ENCODE peak calls at places on chromosome 16, in six cellular contexts. R, M, E, F, S and W are unnamed samples.
A peak's percentile ranks its signal among the peaks of the same experiment; 100 is the strongest.

GRCh38 chr16:73949574-73950348 is 346.9 kb upstream of the PSMD7 start:
- DNase-seq in R (peak; percentile 87), F (peak; percentile 59), S (no peak), M (peak; percentile 83), E (no peak), W (peak; percentile 73)

GRCh38 chr16:11090947-11091785 is 146.8 kb downstream of the CLEC16A start:
- DNase-seq in R (no peak), M (no peak), F (no peak), E (no peak), S (no peak), W (no peak)

GRCh38 chr16:70713781-70714180 is 27.9 kb upstream of the MTSS2 start:
- DNase-seq in F (no peak), M (no peak), R (no peak), E (no peak), S (no peak), W (no peak)

GRCh38 chr16:11023640-11024039 is 79.3 kb downstream of the CLEC16A start:
- DNase-seq in S (no peak), E (no peak), F (no peak), R (no peak), M (no peak), W (no peak)

GRCh38 chr16:7713244-7713643 is 380.6 kb downstream of the RBFOX1 start:
- DNase-seq in M (no peak), E (no peak), F (no peak), S (no peak), R (no peak), W (no peak)

GRCh38 chr16:57064995-57065394 is 27.4 kb upstream of the CPNE2 start:
- DNase-seq in R (no peak), F (no peak), M (no peak), E (no peak), S (no peak), W (no peak)

GRCh38 chr16:27326738-27327585 is 13.2 kb downstream of the IL4R start:
- DNase-seq in R (peak; percentile 97), E (peak; percentile 68), S (peak; percentile 96), F (peak; percentile 96), M (peak; percentile 95), W (peak; percentile 93)

GRCh38 chr16:26644912-26645543 is 421.7 kb upstream of the C16orf82 start:
- DNase-seq in F (no peak), M (no peak), S (no peak), R (no peak), E (no peak), W (no peak)

DNA sequence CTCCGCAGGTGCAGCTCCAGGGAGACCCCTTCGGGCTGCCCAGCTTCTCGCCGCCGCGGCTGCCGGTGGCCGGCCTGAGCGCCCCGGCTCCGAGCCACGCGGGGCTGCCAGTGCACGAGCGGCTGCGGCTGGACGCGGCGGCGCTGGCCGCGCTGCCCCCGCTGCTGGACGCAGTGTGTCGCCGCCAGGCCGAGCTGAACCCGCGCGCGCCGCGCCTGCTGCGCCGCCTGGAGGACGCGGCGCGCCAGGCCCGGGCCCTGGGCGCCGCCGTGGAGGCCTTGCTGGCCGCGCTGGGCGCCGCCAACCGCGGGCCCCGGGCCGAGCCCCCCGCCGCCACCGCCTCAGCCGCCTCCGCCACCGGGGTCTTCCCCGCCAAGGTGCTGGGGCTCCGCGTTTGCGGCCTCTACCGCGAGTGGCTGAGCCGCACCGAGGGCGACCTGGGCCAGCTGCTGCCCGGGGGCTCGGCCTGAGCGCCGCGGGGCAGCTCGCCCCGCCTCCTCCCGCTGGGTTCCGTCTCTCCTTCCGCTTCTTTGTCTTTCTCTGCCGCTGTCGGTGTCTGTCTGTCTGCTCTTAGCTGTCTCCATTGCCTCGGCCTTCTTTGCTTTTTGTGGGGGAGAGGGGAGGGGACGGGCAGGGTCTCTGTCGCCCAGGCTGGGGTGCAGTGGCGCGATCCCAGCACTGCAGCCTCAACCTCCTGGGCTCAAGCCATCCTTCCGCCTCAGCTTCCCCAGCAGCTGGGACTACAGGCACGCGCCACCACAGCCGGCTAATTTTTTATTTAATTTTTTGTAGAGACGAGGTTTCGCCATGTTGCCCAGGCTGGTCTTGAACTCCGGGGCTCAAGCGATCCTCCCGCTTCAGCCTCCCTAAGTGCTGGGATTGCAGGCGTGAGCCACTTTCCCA is 5.9 kb downstream of the CTF1 start:
- DNase-seq in M (peak; percentile 73), S (peak; percentile 67), F (peak; percentile 51), E (no peak), R (peak; percentile 57), W (peak; percentile 16)
- TF ChIP-seq CTCF in M (no peak), S (no peak), F (peak; percentile 33), E (no peak), R (no peak), W (no peak)

DNA sequence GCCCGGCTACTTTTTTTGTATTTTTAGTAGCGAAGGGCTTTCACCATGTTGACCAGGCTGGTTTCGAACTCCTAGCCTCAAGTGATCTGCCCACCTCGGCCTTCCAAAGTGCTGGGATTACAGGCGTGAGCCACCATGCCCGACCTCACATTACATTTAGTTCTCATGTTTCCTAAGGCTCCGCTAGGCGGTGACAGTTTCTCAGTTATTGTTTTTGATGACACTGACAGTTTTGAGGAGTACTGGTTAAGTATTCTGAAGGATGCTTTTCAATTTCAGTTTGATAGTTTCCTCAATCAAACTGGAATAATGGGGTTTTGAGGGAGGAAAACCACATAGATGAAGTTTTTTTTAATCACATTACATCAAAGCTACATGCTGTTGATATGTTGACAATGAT is 1028.5 kb downstream of the CDH8 start:
- DNase-seq in M (no peak), F (no peak), S (no peak), R (no peak), E (no peak), W (no peak)
- TF ChIP-seq CTCF in M (no peak), F (no peak), S (no peak), R (no peak), E (no peak), W (no peak)

GRCh38 chr16:78538919-78539318 is 439.5 kb downstream of the WWOX start:
- DNase-seq in F (no peak), R (peak; percentile 46), E (no peak), M (no peak), S (no peak), W (no peak)

GRCh38 chr16:78537511-78537910 is 438.1 kb downstream of the WWOX start:
- DNase-seq in F (no peak), E (no peak), M (no peak), R (no peak), S (no peak), W (no peak)

GRCh38 chr16:78542419-78542818 is 443.0 kb downstream of the WWOX start:
- DNase-seq in F (no peak), E (no peak), R (no peak), M (no peak), S (no peak), W (no peak)

GRCh38 chr16:78538284-78538683 is 438.8 kb downstream of the WWOX start:
- DNase-seq in M (no peak), F (no peak), S (no peak), R (no peak), E (no peak), W (no peak)

GRCh38 chr16:78543066-78543465 is 443.6 kb downstream of the WWOX start:
- DNase-seq in F (no peak), S (no peak), E (no peak), M (no peak), R (no peak), W (no peak)
- TF ChIP-seq CTCF in F (no peak), S (no peak), E (no peak), M (no peak), R (no peak), W (no peak)

DNA sequence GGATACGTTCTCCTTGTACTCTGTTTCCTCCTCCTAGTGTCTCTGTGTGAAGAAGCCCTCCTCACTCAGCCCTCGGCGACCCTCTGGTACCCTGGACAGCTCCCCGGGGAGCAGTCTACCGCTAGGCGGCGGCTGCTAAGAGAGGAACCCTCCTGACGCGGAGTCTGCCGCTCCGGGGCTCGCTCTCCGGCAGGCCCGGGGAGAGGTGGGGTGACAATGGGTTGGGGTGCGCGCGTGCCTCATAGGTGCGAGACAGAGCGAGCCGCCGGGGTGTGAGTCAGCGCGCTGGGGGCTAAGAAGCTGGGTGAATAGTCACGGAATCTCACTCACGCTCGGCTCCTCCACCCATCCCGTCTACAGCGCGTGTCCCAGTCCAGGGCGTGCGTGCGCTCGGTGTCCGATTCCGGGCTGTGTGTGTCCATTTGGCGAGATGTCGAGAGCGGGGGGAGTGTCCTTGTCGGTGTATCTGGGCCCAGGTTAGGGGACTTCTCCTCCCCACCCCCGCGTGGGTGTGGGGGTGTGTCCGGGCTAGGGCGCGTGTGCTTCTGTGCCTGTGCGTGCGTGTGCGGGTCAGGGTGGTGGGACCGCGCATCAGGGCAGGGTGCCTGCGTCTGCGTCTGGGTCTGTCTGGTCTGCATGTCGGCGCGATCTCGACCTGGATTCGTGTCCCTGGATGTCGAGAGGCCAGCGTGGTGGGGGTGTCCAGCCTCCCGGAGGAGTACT is 578 bp upstream of the HS3ST2 start:
- DNase-seq in F (peak; percentile 11), E (no peak), S (peak; percentile 88), R (peak; percentile 45), M (peak; percentile 12), W (no peak)
- TF ChIP-seq CTCF in F (peak; percentile 55), E (no peak), S (peak; percentile 97), R (peak; percentile 64), M (peak; percentile 66), W (peak; percentile 85)

GRCh38 chr16:60989592-60989991 is 1046.6 kb downstream of the CDH8 start:
- DNase-seq in S (no peak), F (no peak), M (no peak), E (no peak), R (no peak), W (no peak)

GRCh38 chr16:60991886-60992285 is 1044.4 kb downstream of the CDH8 start:
- DNase-seq in R (no peak), M (no peak), F (no peak), E (no peak), S (no peak), W (no peak)
- TF ChIP-seq CTCF in R (no peak), M (no peak), F (no peak), E (no peak), S (peak; percentile 33), W (no peak)

GRCh38 chr16:87346517-87347060 is 29.4 kb upstream of the C16orf95 start:
- DNase-seq in M (no peak), S (no peak), R (no peak), E (no peak), F (no peak), W (no peak)

GRCh38 chr16:87348616-87349157 is 31.5 kb upstream of the C16orf95 start:
- DNase-seq in S (no peak), F (no peak), R (no peak), E (no peak), M (no peak), W (no peak)

GRCh38 chr16:87345721-87346424 is 28.7 kb upstream of the C16orf95 start:
- DNase-seq in E (no peak), M (no peak), S (no peak), F (no peak), R (no peak), W (no peak)

GRCh38 chr16:87350031-87350430 is 32.8 kb upstream of the C16orf95 start:
- DNase-seq in F (no peak), R (no peak), M (no peak), S (no peak), E (no peak), W (no peak)

GRCh38 chr16:87347932-87348615 is 30.9 kb upstream of the C16orf95 start:
- DNase-seq in E (no peak), F (no peak), R (no peak), M (no peak), S (no peak), W (no peak)
- TF ChIP-seq CTCF in E (no peak), F (no peak), R (no peak), M (no peak), S (peak; percentile 49), W (no peak)

GRCh38 chr16:89570342-89570923 is 5.1 kb upstream of the CPNE7 start:
- DNase-seq in E (no peak), M (no peak), F (no peak), S (no peak), R (no peak), W (no peak)
- TF ChIP-seq CTCF in E (no peak), M (no peak), F (no peak), S (no peak), R (no peak), W (no peak)

GRCh38 chr16:81723098-81723723 is 55.9 kb upstream of the PLCG2 start:
- DNase-seq in R (peak; percentile 86), E (peak; percentile 92), M (peak; percentile 88), S (no peak), F (peak; percentile 88), W (peak; percentile 77)
- TF ChIP-seq CTCF in R (peak; percentile 68), E (peak; percentile 97), M (peak; percentile 67), S (peak; percentile 81), F (peak; percentile 66), W (peak; percentile 61)